ENCODE peak calls at places on chromosomes 12 and 14, in five cellular contexts. One of them, this sample, is unnamed.
A peak's percentile ranks its signal among the peaks of the same experiment; 100 is the strongest.

GRCh38 chr14:102239231-102239630 is 65.7 kb downstream of the MOK start:
- DNase-seq in H9: no peak
- DNase-seq in H1: no peak
- DNase-seq in mesenchymal stem cell: no peak
- DNase-seq in trophoblast cell: no peak
- DNase-seq in this sample: no peak

GRCh38 chr12:10374624-10375018 is 15.2 kb downstream of the KLRK1 start:
- DNase-seq in H1: no peak
- DNase-seq in H9: no peak
- DNase-seq in mesenchymal stem cell: no peak
- DNase-seq in trophoblast cell: no peak
- DNase-seq in this sample: no peak

GRCh38 chr12:121156365-121156764 is 23.7 kb downstream of the P2RX7 start:
- DNase-seq in H9: no peak
- DNase-seq in trophoblast cell: no peak
- DNase-seq in H1: no peak
- DNase-seq in mesenchymal stem cell: no peak
- DNase-seq in this sample: no peak

GRCh38 chr12:65495233-65495632 is 216.8 kb downstream of the MSRB3 start:
- DNase-seq in mesenchymal stem cell: peak; percentile 80
- DNase-seq in H1: no peak
- DNase-seq in H9: no peak
- DNase-seq in trophoblast cell: no peak
- DNase-seq in this sample: no peak

GRCh38 chr12:29316772-29317171 is 64.2 kb downstream of the ERGIC2 start:
- DNase-seq in H1: peak; percentile 7
- DNase-seq in mesenchymal stem cell: peak; percentile 19
- DNase-seq in H9: peak; percentile 69
- DNase-seq in trophoblast cell: peak; percentile 84
- DNase-seq in this sample: no peak

GRCh38 chr12:101792046-101792931 is 38.5 kb downstream of the GNPTAB start:
- DNase-seq in mesenchymal stem cell: no peak
- DNase-seq in trophoblast cell: peak; percentile 75
- DNase-seq in H1: no peak
- DNase-seq in H9: peak; percentile 43
- DNase-seq in this sample: no peak

GRCh38 chr12:93080994-93081809 is 152.1 kb upstream of the EEA1 start:
- DNase-seq in H9: peak; percentile 65
- DNase-seq in mesenchymal stem cell: peak; percentile 37
- DNase-seq in trophoblast cell: no peak
- DNase-seq in H1: no peak
- DNase-seq in this sample: no peak

GRCh38 chr14:67663633-67664032 is 10.8 kb downstream of the VTI1B start:
- DNase-seq in H1: no peak
- DNase-seq in trophoblast cell: no peak
- DNase-seq in mesenchymal stem cell: no peak
- DNase-seq in H9: no peak
- DNase-seq in this sample: no peak

GRCh38 chr12:75979181-75979580 is 52.4 kb downstream of the PHLDA1 start:
- DNase-seq in mesenchymal stem cell: peak; percentile 83
- DNase-seq in H9: no peak
- DNase-seq in H1: no peak
- DNase-seq in trophoblast cell: no peak
- DNase-seq in this sample: no peak

GRCh38 chr14:92121207-92121669 is 268 bp downstream of the NDUFB1 start:
- DNase-seq in trophoblast cell: peak; percentile 30
- DNase-seq in H1: no peak
- DNase-seq in mesenchymal stem cell: peak; percentile 62
- DNase-seq in H9: no peak
- DNase-seq in this sample: peak; percentile 20

GRCh38 chr12:117067638-117068037 is 31.6 kb downstream of the TESC start:
- DNase-seq in mesenchymal stem cell: no peak
- DNase-seq in H1: no peak
- DNase-seq in trophoblast cell: no peak
- DNase-seq in H9: no peak
- DNase-seq in this sample: no peak

GRCh38 chr14:35506927-35507326 is 27.0 kb upstream of the INSM2 start:
- DNase-seq in H1: no peak
- DNase-seq in mesenchymal stem cell: no peak
- DNase-seq in H9: no peak
- DNase-seq in trophoblast cell: no peak
- DNase-seq in this sample: no peak

GRCh38 chr12:48379784-48380183 is 29.1 kb upstream of the ZNF641 start:
- DNase-seq in mesenchymal stem cell: no peak
- DNase-seq in trophoblast cell: no peak
- DNase-seq in H9: no peak
- DNase-seq in H1: no peak
- DNase-seq in this sample: no peak

GRCh38 chr12:71981149-71981548 is 42.5 kb downstream of the TPH2 start:
- DNase-seq in H9: no peak
- DNase-seq in mesenchymal stem cell: no peak
- DNase-seq in H1: no peak
- DNase-seq in trophoblast cell: no peak
- DNase-seq in this sample: no peak

GRCh38 chr12:52741378-52742195 is 35.6 kb downstream of the KRT76 start:
- DNase-seq in mesenchymal stem cell: peak; percentile 51
- DNase-seq in H9: peak; percentile 77
- DNase-seq in H1: peak; percentile 34
- DNase-seq in trophoblast cell: peak; percentile 64
- DNase-seq in this sample: peak; percentile 83

GRCh38 chr12:2958432-2959193 is 584 bp upstream of the TEAD4 start:
- DNase-seq in trophoblast cell: peak; percentile 84
- DNase-seq in mesenchymal stem cell: peak; percentile 79
- DNase-seq in H1: no peak
- DNase-seq in H9: peak; percentile 74
- DNase-seq in this sample: peak; percentile 41

DNA sequence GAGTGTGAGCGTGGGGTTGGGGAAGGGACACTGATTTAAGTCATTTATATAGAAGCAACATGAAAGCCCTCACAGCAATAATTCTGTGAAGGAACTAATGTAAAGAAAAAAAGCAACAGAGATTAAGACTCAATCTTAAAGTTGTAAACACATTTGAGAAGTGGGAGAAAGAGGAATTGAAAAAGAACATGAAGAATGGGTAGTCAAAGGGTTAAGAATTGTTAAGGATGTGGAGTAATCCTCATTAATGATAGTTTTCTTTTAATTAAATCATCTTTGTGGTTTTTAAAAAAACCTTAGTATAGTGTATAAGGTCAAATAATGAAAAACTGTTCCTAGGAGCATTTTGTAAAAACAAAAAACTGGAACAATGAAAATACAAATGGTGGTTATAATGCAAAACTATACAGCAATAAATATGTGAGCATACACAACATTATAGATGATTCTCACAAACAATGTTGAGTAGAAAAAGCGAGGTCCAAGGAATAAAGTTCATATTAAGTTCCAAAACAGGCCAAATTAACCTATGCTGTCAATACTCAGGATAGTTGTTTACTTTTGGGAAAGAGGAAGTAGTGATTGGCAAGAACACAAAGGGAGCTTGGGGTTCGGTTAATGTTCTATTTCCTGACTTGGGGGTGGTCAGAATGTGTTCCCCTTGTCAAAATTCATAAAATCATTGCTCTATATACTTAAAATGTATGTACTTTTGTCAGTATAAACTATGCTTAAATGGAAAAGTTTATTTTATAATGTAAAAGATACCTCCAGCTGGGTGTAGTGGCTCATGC is 120.4 kb upstream of the ATF7IP start:
- DNase-seq in mesenchymal stem cell: no peak
- DNase-seq in H9: no peak
- DNase-seq in H1: no peak
- DNase-seq in trophoblast cell: no peak
- DNase-seq in this sample: no peak
- H2BK12ac ChIP-seq in mesenchymal stem cell: no peak overlapping the region
- H2BK12ac ChIP-seq in H9: no peak overlapping the region
- H2BK12ac ChIP-seq in H1: no peak overlapping the region
- H2BK12ac ChIP-seq in trophoblast cell: no peak overlapping the region
- H2BK12ac ChIP-seq in this sample: no peak overlapping the region

GRCh38 chr12:1628671-1629337 is at the start of gene WNT5B:
- DNase-seq in mesenchymal stem cell: peak; percentile 24
- DNase-seq in trophoblast cell: no peak
- DNase-seq in H9: no peak
- DNase-seq in H1: no peak
- DNase-seq in this sample: no peak
- H3K14ac ChIP-seq in mesenchymal stem cell: peak within 1 kb of the TSS; percentile 79
- H3K14ac ChIP-seq in trophoblast cell: peak within 1 kb of the TSS; percentile 39
- H3K14ac ChIP-seq in H9: no peak within 1 kb of the TSS
- H3K14ac ChIP-seq in H1: no peak within 1 kb of the TSS
- H3K14ac ChIP-seq in this sample: peak within 1 kb of the TSS; percentile 33

GRCh38 chr12:53746592-53747491 is 4.9 kb downstream of the CISTR start:
- DNase-seq in H9: peak; percentile 96
- DNase-seq in mesenchymal stem cell: peak; percentile 88
- DNase-seq in trophoblast cell: peak; percentile 89
- DNase-seq in H1: peak; percentile 77
- DNase-seq in this sample: peak; percentile 92

GRCh38 chr12:53743277-53744129 is 8.3 kb downstream of the CISTR start:
- DNase-seq in H9: peak; percentile 82
- DNase-seq in mesenchymal stem cell: peak; percentile 71
- DNase-seq in H1: no peak
- DNase-seq in trophoblast cell: peak; percentile 51
- DNase-seq in this sample: peak; percentile 85

GRCh38 chr12:53744730-53745129 is 7.0 kb downstream of the CISTR start:
- DNase-seq in H1: no peak
- DNase-seq in trophoblast cell: no peak
- DNase-seq in mesenchymal stem cell: no peak
- DNase-seq in H9: no peak
- DNase-seq in this sample: no peak

GRCh38 chr12:53740130-53740491 is 11.7 kb downstream of the CISTR start:
- DNase-seq in mesenchymal stem cell: no peak
- DNase-seq in trophoblast cell: no peak
- DNase-seq in H1: no peak
- DNase-seq in H9: no peak
- DNase-seq in this sample: no peak

DNA sequence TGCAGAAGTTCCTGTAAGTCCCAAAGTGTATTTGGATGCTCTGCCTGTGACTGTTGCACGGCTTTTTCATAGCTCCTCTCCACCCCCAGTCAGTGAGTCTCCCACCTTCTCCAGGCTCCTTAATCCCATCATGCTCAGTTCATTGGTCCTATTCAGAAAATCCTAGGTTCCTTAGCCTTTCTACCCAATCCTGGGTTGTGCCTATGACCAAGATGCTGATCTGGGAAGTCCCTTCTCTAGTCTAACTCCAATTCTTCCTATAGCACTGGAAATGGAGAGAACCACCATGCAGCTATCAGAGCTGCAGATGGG is 7.7 kb downstream of the CISTR start:
- DNase-seq in mesenchymal stem cell: no peak
- DNase-seq in trophoblast cell: no peak
- DNase-seq in H9: no peak
- DNase-seq in H1: no peak
- DNase-seq in this sample: peak; percentile 58
- H2BK12ac ChIP-seq in mesenchymal stem cell: no peak overlapping the region
- H2BK12ac ChIP-seq in trophoblast cell: no peak overlapping the region
- H2BK12ac ChIP-seq in H9: no peak overlapping the region
- H2BK12ac ChIP-seq in H1: no peak overlapping the region
- H2BK12ac ChIP-seq in this sample: no peak overlapping the region

GRCh38 chr12:74890237-74890599 is 319.4 kb downstream of the KCNC2 start:
- DNase-seq in mesenchymal stem cell: peak; percentile 78
- DNase-seq in H1: no peak
- DNase-seq in trophoblast cell: peak; percentile 36
- DNase-seq in H9: no peak
- DNase-seq in this sample: no peak
- H3K14ac ChIP-seq in mesenchymal stem cell: no peak overlapping the region
- H3K14ac ChIP-seq in H1: no peak overlapping the region
- H3K14ac ChIP-seq in trophoblast cell: no peak overlapping the region
- H3K14ac ChIP-seq in H9: no peak overlapping the region
- H3K14ac ChIP-seq in this sample: no peak overlapping the region